ENCODE peak calls at places on chromosomes 12 and 14, in nine cellular contexts. X is activated CD8-positive, alpha-beta T cell treated with anti-CD3 and anti-CD28 coated beads for 36 hours; G is RWPE1; F is activated CD8-positive, alpha-beta memory T cell treated with anti-CD3 and anti-CD28 coated beads, Interleukin-2, amount 10 ng/mL, durations not matched to agents 7 days and 5 days; K is suprapubic skin; S is NCI-H69; A is Karpas-422; Y is T-helper 2 cell; C is activated naive CD4-positive, alpha-beta T cell. E is an unnamed sample.

GRCh38 chr12:121516437-121517011 is 64.3 kb downstream of the KDM2B start:
- DNase-seq in S (no peak), C (no peak), Y (no peak), A (no peak), K (no peak), G (no peak), X (no peak), F (no peak), E (no peak)

GRCh38 chr14:74712499-74713394 is at the start of the genes AREL1 and FCF1:
- DNase-seq in Y (peak), A (peak), C (no peak), K (peak), S (no peak), X (peak), F (peak), G (peak), E (no peak)

GRCh38 chr14:96359959-96360358 is 3.2 kb downstream of the ATG2B start:
- DNase-seq in S (no peak), C (no peak), Y (no peak), X (no peak), G (no peak), A (no peak), F (no peak), K (no peak), E (no peak)

GRCh38 chr12:130641571-130642184 is 74.4 kb downstream of the RIMBP2 start:
- DNase-seq in C (no peak), Y (no peak), K (no peak), S (no peak), F (no peak), G (no peak), X (no peak), A (no peak), E (no peak)

GRCh38 chr14:76829650-76830421 is 3.6 kb downstream of the LRRC74A start:
- DNase-seq in Y (no peak), S (peak), F (no peak), K (peak), G (no peak), A (no peak), C (no peak), X (no peak), E (no peak)

GRCh38 chr14:24196071-24197061 is 1.1 kb upstream of the TM9SF1 start:
- DNase-seq in G (no peak), A (peak), K (no peak), C (no peak), Y (no peak), S (peak), F (no peak), X (no peak), E (no peak)

GRCh38 chr12:91810531-91810930 is 335.1 kb downstream of the BTG1 start:
- DNase-seq in A (no peak), X (no peak), G (no peak), S (no peak), C (no peak), Y (no peak), K (no peak), F (no peak), E (no peak)

GRCh38 chr12:52782502-52782901 is 5.4 kb upstream of the KRT76 start:
- DNase-seq in A (peak), K (no peak), C (no peak), F (no peak), Y (no peak), X (no peak), S (no peak), G (no peak), E (no peak)

GRCh38 chr14:76867536-76868452 is 41.6 kb downstream of the LRRC74A start:
- DNase-seq in Y (no peak), X (peak), F (no peak), C (no peak), K (no peak), S (peak), G (no peak), A (peak), E (no peak)

GRCh38 chr12:57454566-57455373 is at the start of gene INHBE:
- DNase-seq in G (no peak), F (no peak), X (peak), K (no peak), A (peak), C (no peak), S (peak), Y (no peak), E (no peak)

GRCh38 chr12:591167-591570 is 72.1 kb downstream of the NINJ2 start:
- DNase-seq in Y (no peak), C (no peak), S (peak), F (no peak), X (no peak), G (no peak), K (no peak), A (peak), E (no peak)

GRCh38 chr12:34298971-34299801 is 276.9 kb downstream of the ALG10 start:
- DNase-seq in C (no peak), X (no peak), S (no peak), G (no peak), K (peak), F (no peak), A (no peak), Y (no peak), E (no peak)

GRCh38 chr14:31936100-31936499 is 141.0 kb upstream of the ARHGAP5 start:
- DNase-seq in C (no peak), G (no peak), F (no peak), A (no peak), K (no peak), X (no peak), S (no peak), Y (no peak), E (no peak)

GRCh38 chr14:99181804-99182520 is 90.0 kb downstream of the BCL11B start:
- DNase-seq in F (no peak), X (no peak), Y (no peak), C (no peak), K (no peak), S (no peak), A (no peak), G (no peak), E (no peak)

GRCh38 chr14:70624972-70625371 is 16.7 kb upstream of the TTC9 start:
- DNase-seq in K (no peak), X (no peak), S (no peak), A (no peak), G (no peak), C (no peak), F (no peak), Y (no peak), E (no peak)

GRCh38 chr14:65062096-65063075 is 39.9 kb downstream of the MAX start:
- DNase-seq in X (no peak), K (no peak), Y (no peak), G (no peak), C (no peak), S (no peak), F (no peak), A (no peak), E (no peak)

GRCh38 chr12:93127107-93127560 is 198.0 kb upstream of the EEA1 start:
- DNase-seq in S (no peak), A (no peak), C (no peak), G (no peak), K (no peak), Y (no peak), X (no peak), F (no peak), E (no peak)

GRCh38 chr12:107929436-107929835 is 154.9 kb downstream of the ASCL4 start:
- DNase-seq in C (no peak), G (peak), S (peak), F (no peak), Y (no peak), K (no peak), X (no peak), A (peak), E (no peak)

GRCh38 chr12:78641837-78642423 is 222.6 kb upstream of the SYT1 start:
- DNase-seq in X (no peak), S (peak), A (no peak), F (no peak), Y (no peak), G (no peak), K (no peak), C (no peak), E (no peak)

GRCh38 chr12:117063162-117063911 is 35.9 kb downstream of the TESC start:
- DNase-seq in K (no peak), A (no peak), S (no peak), F (peak), C (no peak), G (no peak), Y (no peak), X (peak), E (no peak)

GRCh38 chr14:73472182-73473114 is 14.1 kb upstream of the NUMB start:
- DNase-seq in A (peak), S (peak), X (no peak), Y (no peak), K (no peak), C (no peak), F (no peak), G (peak), E (no peak)

GRCh38 chr12:54147186-54147585 is 41.6 kb downstream of the SMUG1 start:
- DNase-seq in Y (no peak), C (no peak), G (no peak), S (peak), A (peak), F (no peak), X (no peak), K (no peak), E (no peak)

GRCh38 chr12:70798016-70798768 is 122.3 kb downstream of the PTPRR start:
- DNase-seq in Y (no peak), X (no peak), S (no peak), K (no peak), F (no peak), A (no peak), G (no peak), C (no peak), E (no peak)

GRCh38 chr14:50855558-50855957 is 16.3 kb upstream of the ABHD12B start:
- DNase-seq in C (no peak), A (no peak), G (no peak), F (no peak), X (no peak), Y (no peak), S (no peak), K (no peak), E (no peak)

GRCh38 chr12:105228494-105228893 is 7.5 kb downstream of the APPL2 start:
- DNase-seq in X (peak), G (no peak), C (no peak), A (no peak), K (no peak), S (no peak), Y (no peak), F (no peak), E (no peak)

GRCh38 chr12:76445469-76445868 is 97.3 kb upstream of the BBS10 start:
- DNase-seq in G (no peak), X (no peak), A (no peak), F (no peak), Y (no peak), S (no peak), C (no peak), K (no peak), E (no peak)

GRCh38 chr14:103537175-103537990 is 8.4 kb downstream of the TRMT61A start:
- DNase-seq in C (no peak), Y (no peak), K (no peak), S (no peak), G (no peak), X (no peak), F (no peak), A (peak), E (no peak)

E was measured in activated gamma-delta T cell.